ENCODE peak calls at places on chromosomes 3 and 15, in ten cellular contexts. One of them, this sample, is unnamed. For H3K4me1, the result is how much of the 10 kb centered on the place peaks cover.

GRCh38 chr3:46127503-46127902 is 80.6 kb downstream of the CCR1 start:
- DNase-seq in SK-N-SH: no peak
- DNase-seq in stomach: no peak
- DNase-seq in sigmoid colon: no peak
- DNase-seq in ovary: no peak
- DNase-seq in GM12878: no peak
- DNase-seq in H1: no peak
- DNase-seq in A549: peak
- DNase-seq in esophagus muscularis mucosa: no peak
- DNase-seq in tibial nerve: no peak
- DNase-seq in this sample: no peak

GRCh38 chr15:79130535-79131130 is 40.1 kb upstream of the RASGRF1 start:
- DNase-seq in SK-N-SH: no peak
- DNase-seq in stomach: no peak
- DNase-seq in sigmoid colon: no peak
- DNase-seq in ovary: no peak
- DNase-seq in GM12878: no peak
- DNase-seq in H1: no peak
- DNase-seq in A549: no peak
- DNase-seq in esophagus muscularis mucosa: no peak
- DNase-seq in tibial nerve: no peak
- DNase-seq in this sample: no peak

GRCh38 chr3:123027292-123028232 is at the start of gene SEMA5B:
- DNase-seq in SK-N-SH: peak
- DNase-seq in stomach: peak
- DNase-seq in sigmoid colon: no peak
- DNase-seq in ovary: peak
- DNase-seq in GM12878: no peak
- DNase-seq in H1: peak
- DNase-seq in A549: peak
- DNase-seq in esophagus muscularis mucosa: no peak
- DNase-seq in tibial nerve: no peak
- DNase-seq in this sample: peak

GRCh38 chr15:99613887-99614642 is 48.3 kb downstream of the MEF2A start:
- DNase-seq in SK-N-SH: no peak
- DNase-seq in stomach: no peak
- DNase-seq in sigmoid colon: peak
- DNase-seq in ovary: no peak
- DNase-seq in GM12878: no peak
- DNase-seq in H1: no peak
- DNase-seq in A549: no peak
- DNase-seq in esophagus muscularis mucosa: no peak
- DNase-seq in tibial nerve: no peak
- DNase-seq in this sample: peak

GRCh38 chr15:74370471-74370870 is 3.0 kb upstream of the CYP11A1 start:
- DNase-seq in SK-N-SH: no peak
- DNase-seq in stomach: no peak
- DNase-seq in sigmoid colon: peak
- DNase-seq in ovary: no peak
- DNase-seq in GM12878: no peak
- DNase-seq in H1: no peak
- DNase-seq in A549: no peak
- DNase-seq in esophagus muscularis mucosa: no peak
- DNase-seq in tibial nerve: no peak
- DNase-seq in this sample: no peak

GRCh38 chr3:126406389-126407296 is 11.9 kb downstream of the CFAP100 start:
- DNase-seq in SK-N-SH: peak
- DNase-seq in stomach: peak
- DNase-seq in sigmoid colon: no peak
- DNase-seq in ovary: no peak
- DNase-seq in GM12878: no peak
- DNase-seq in H1: no peak
- DNase-seq in A549: no peak
- DNase-seq in esophagus muscularis mucosa: no peak
- DNase-seq in tibial nerve: no peak
- DNase-seq in this sample: no peak

GRCh38 chr3:142337994-142338393 is 109.8 kb downstream of the XRN1 start:
- DNase-seq in SK-N-SH: no peak
- DNase-seq in stomach: no peak
- DNase-seq in sigmoid colon: no peak
- DNase-seq in ovary: no peak
- DNase-seq in GM12878: no peak
- DNase-seq in H1: no peak
- DNase-seq in A549: no peak
- DNase-seq in esophagus muscularis mucosa: no peak
- DNase-seq in tibial nerve: no peak
- DNase-seq in this sample: no peak

GRCh38 chr15:72785452-72786243 is 2.1 kb upstream of the ADPGK start:
- DNase-seq in SK-N-SH: no peak
- DNase-seq in stomach: no peak
- DNase-seq in sigmoid colon: no peak
- DNase-seq in ovary: peak
- DNase-seq in GM12878: no peak
- DNase-seq in H1: no peak
- DNase-seq in A549: no peak
- DNase-seq in esophagus muscularis mucosa: no peak
- DNase-seq in tibial nerve: no peak
- DNase-seq in this sample: peak

GRCh38 chr3:117868766-117869165 is 1159.2 kb downstream of the TUSC7 start:
- DNase-seq in SK-N-SH: no peak
- DNase-seq in stomach: no peak
- DNase-seq in sigmoid colon: no peak
- DNase-seq in ovary: no peak
- DNase-seq in GM12878: no peak
- DNase-seq in H1: no peak
- DNase-seq in A549: no peak
- DNase-seq in esophagus muscularis mucosa: no peak
- DNase-seq in tibial nerve: no peak
- DNase-seq in this sample: no peak

GRCh38 chr3:43695443-43695842 is 4.7 kb downstream of the ABHD5 start:
- DNase-seq in SK-N-SH: no peak
- DNase-seq in stomach: no peak
- DNase-seq in sigmoid colon: no peak
- DNase-seq in ovary: no peak
- DNase-seq in GM12878: no peak
- DNase-seq in H1: no peak
- DNase-seq in A549: no peak
- DNase-seq in esophagus muscularis mucosa: no peak
- DNase-seq in tibial nerve: no peak
- DNase-seq in this sample: no peak

GRCh38 chr15:59687831-59688230 is 1.3 kb downstream of the BNIP2 start:
- DNase-seq in SK-N-SH: peak
- DNase-seq in stomach: no peak
- DNase-seq in sigmoid colon: no peak
- DNase-seq in ovary: no peak
- DNase-seq in GM12878: peak
- DNase-seq in H1: no peak
- DNase-seq in A549: no peak
- DNase-seq in esophagus muscularis mucosa: no peak
- DNase-seq in tibial nerve: no peak
- DNase-seq in this sample: no peak

GRCh38 chr15:100880139-100880896 is 687 bp downstream of the ALDH1A3 start:
- DNase-seq in SK-N-SH: no peak
- DNase-seq in stomach: no peak
- DNase-seq in sigmoid colon: no peak
- DNase-seq in ovary: no peak
- DNase-seq in GM12878: no peak
- DNase-seq in H1: peak
- DNase-seq in A549: no peak
- DNase-seq in esophagus muscularis mucosa: no peak
- DNase-seq in tibial nerve: no peak
- DNase-seq in this sample: no peak

GRCh38 chr15:68994149-68994548 is 20.3 kb upstream of the NOX5 start:
- DNase-seq in SK-N-SH: no peak
- DNase-seq in stomach: no peak
- DNase-seq in sigmoid colon: no peak
- DNase-seq in ovary: no peak
- DNase-seq in GM12878: no peak
- DNase-seq in H1: peak
- DNase-seq in A549: no peak
- DNase-seq in esophagus muscularis mucosa: peak
- DNase-seq in tibial nerve: no peak
- DNase-seq in this sample: no peak

GRCh38 chr15:67117356-67117755 is 52.0 kb downstream of the SMAD3 start:
- DNase-seq in SK-N-SH: no peak
- DNase-seq in stomach: no peak
- DNase-seq in sigmoid colon: no peak
- DNase-seq in ovary: peak
- DNase-seq in GM12878: no peak
- DNase-seq in H1: no peak
- DNase-seq in A549: no peak
- DNase-seq in esophagus muscularis mucosa: no peak
- DNase-seq in tibial nerve: no peak
- DNase-seq in this sample: no peak

GRCh38 chr3:66363133-66363532 is 137.7 kb downstream of the LRIG1 start:
- DNase-seq in SK-N-SH: no peak
- DNase-seq in stomach: no peak
- DNase-seq in sigmoid colon: no peak
- DNase-seq in ovary: no peak
- DNase-seq in GM12878: no peak
- DNase-seq in H1: no peak
- DNase-seq in A549: no peak
- DNase-seq in esophagus muscularis mucosa: no peak
- DNase-seq in tibial nerve: no peak
- DNase-seq in this sample: no peak

GRCh38 chr3:53837331-53837730 is 8.9 kb downstream of the CHDH start:
- DNase-seq in SK-N-SH: no peak
- DNase-seq in stomach: no peak
- DNase-seq in sigmoid colon: peak
- DNase-seq in ovary: no peak
- DNase-seq in GM12878: no peak
- DNase-seq in H1: no peak
- DNase-seq in A549: no peak
- DNase-seq in esophagus muscularis mucosa: no peak
- DNase-seq in tibial nerve: no peak
- DNase-seq in this sample: no peak

GRCh38 chr3:58274027-58274614 is 31.9 kb upstream of the RPP14 start:
- DNase-seq in SK-N-SH: no peak
- DNase-seq in stomach: no peak
- DNase-seq in sigmoid colon: no peak
- DNase-seq in ovary: no peak
- DNase-seq in GM12878: no peak
- DNase-seq in H1: no peak
- DNase-seq in A549: no peak
- DNase-seq in esophagus muscularis mucosa: no peak
- DNase-seq in tibial nerve: no peak
- DNase-seq in this sample: no peak

GRCh38 chr3:88036221-88036620 is 22.6 kb downstream of the CGGBP1 start:
- DNase-seq in SK-N-SH: no peak
- DNase-seq in stomach: no peak
- DNase-seq in sigmoid colon: no peak
- DNase-seq in ovary: no peak
- DNase-seq in GM12878: no peak
- DNase-seq in H1: no peak
- DNase-seq in A549: no peak
- DNase-seq in esophagus muscularis mucosa: no peak
- DNase-seq in tibial nerve: no peak
- DNase-seq in this sample: no peak

DNA sequence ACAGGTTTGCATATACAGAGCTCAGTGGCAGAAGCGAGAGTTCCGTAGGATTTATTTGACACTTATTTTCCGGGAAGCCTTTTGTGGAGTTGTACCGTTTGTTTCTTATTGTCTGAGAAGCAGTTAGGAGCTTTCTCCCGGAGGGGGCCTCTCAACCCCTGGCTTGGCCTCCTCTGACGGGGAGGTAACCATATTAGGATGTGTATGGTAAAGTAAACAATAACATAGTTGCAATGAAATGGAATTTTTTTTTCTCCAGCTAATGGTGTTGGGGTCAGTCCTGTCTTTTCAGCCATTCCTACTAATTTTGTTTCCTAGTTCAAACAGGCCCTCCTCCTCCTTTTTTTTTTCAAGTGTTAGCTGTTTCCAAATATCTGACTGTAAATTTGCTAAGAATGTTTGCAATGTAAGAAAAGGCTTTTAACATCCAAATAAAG is 338.5 kb downstream of the FOXP1 start:
- DNase-seq in SK-N-SH: no peak
- DNase-seq in stomach: no peak
- DNase-seq in sigmoid colon: peak
- DNase-seq in ovary: peak
- DNase-seq in GM12878: no peak
- DNase-seq in H1: no peak
- DNase-seq in A549: peak
- DNase-seq in esophagus muscularis mucosa: no peak
- DNase-seq in tibial nerve: no peak
- DNase-seq in this sample: peak
- H3K4me1 ChIP-seq in SK-N-SH: under half
- H3K4me1 ChIP-seq in stomach: half or more
- H3K4me1 ChIP-seq in sigmoid colon: half or more
- H3K4me1 ChIP-seq in ovary: under half
- H3K4me1 ChIP-seq in GM12878: under half
- H3K4me1 ChIP-seq in H1: under half
- H3K4me1 ChIP-seq in A549: half or more
- H3K4me1 ChIP-seq in esophagus muscularis mucosa: half or more
- H3K4me1 ChIP-seq in tibial nerve: under half
- H3K4me1 ChIP-seq in this sample: under half

GRCh38 chr3:133038089-133038730 is at the start of gene TMEM108:
- DNase-seq in SK-N-SH: peak
- DNase-seq in stomach: peak
- DNase-seq in sigmoid colon: peak
- DNase-seq in ovary: peak
- DNase-seq in GM12878: no peak
- DNase-seq in H1: peak
- DNase-seq in A549: peak
- DNase-seq in esophagus muscularis mucosa: no peak
- DNase-seq in tibial nerve: peak
- DNase-seq in this sample: peak
- TF ChIP-seq EP300 in SK-N-SH: no peak
- TF ChIP-seq EP300 in stomach: no peak
- TF ChIP-seq EP300 in sigmoid colon: no peak
- TF ChIP-seq EP300 in ovary: no peak
- TF ChIP-seq EP300 in GM12878: no peak
- TF ChIP-seq EP300 in H1: no peak
- TF ChIP-seq EP300 in A549: no peak
- TF ChIP-seq EP300 in esophagus muscularis mucosa: no peak
- TF ChIP-seq EP300 in tibial nerve: no peak
- TF ChIP-seq EP300 in this sample: no peak

DNA sequence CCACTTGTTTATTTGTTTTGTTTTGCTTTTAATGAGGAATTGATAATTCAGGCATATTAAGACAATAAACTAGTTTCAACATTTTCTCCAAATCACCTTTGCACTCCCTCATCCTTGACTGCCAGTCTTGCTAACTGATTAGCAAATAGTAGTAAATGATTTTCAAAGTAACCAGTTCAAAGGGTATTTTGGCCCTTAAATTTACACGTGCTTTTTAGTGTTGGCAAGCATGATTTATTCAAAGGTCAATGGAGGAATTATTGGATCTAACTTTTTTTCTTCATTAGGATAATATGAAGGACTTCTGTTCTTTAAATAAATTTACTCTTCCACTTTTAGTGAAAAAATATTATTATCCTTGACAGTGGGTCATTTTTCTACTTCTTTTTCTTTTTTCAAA is 53.8 kb downstream of the BCHE start:
- DNase-seq in SK-N-SH: no peak
- DNase-seq in stomach: no peak
- DNase-seq in sigmoid colon: no peak
- DNase-seq in ovary: no peak
- DNase-seq in GM12878: no peak
- DNase-seq in H1: no peak
- DNase-seq in A549: no peak
- DNase-seq in esophagus muscularis mucosa: no peak
- DNase-seq in tibial nerve: no peak
- DNase-seq in this sample: no peak
- H3K4me1 ChIP-seq in SK-N-SH: under half
- H3K4me1 ChIP-seq in stomach: under half
- H3K4me1 ChIP-seq in sigmoid colon: under half
- H3K4me1 ChIP-seq in ovary: under half
- H3K4me1 ChIP-seq in GM12878: under half
- H3K4me1 ChIP-seq in H1: under half
- H3K4me1 ChIP-seq in A549: under half
- H3K4me1 ChIP-seq in esophagus muscularis mucosa: under half
- H3K4me1 ChIP-seq in tibial nerve: under half
- H3K4me1 ChIP-seq in this sample: under half

GRCh38 chr3:13379191-13379830 is 40.8 kb downstream of the NUP210 start:
- DNase-seq in SK-N-SH: no peak
- DNase-seq in stomach: no peak
- DNase-seq in sigmoid colon: no peak
- DNase-seq in ovary: peak
- DNase-seq in GM12878: no peak
- DNase-seq in H1: no peak
- DNase-seq in A549: no peak
- DNase-seq in esophagus muscularis mucosa: no peak
- DNase-seq in tibial nerve: no peak
- DNase-seq in this sample: no peak
- TF ChIP-seq EP300 in SK-N-SH: no peak
- TF ChIP-seq EP300 in stomach: no peak
- TF ChIP-seq EP300 in sigmoid colon: no peak
- TF ChIP-seq EP300 in ovary: no peak
- TF ChIP-seq EP300 in GM12878: no peak
- TF ChIP-seq EP300 in H1: no peak
- TF ChIP-seq EP300 in A549: no peak
- TF ChIP-seq EP300 in esophagus muscularis mucosa: no peak
- TF ChIP-seq EP300 in tibial nerve: no peak
- TF ChIP-seq EP300 in this sample: no peak

This sample was measured in transverse colon.